ENCODE peak calls at places on chromosomes 5 and 9, in ten cellular contexts. A is ELR; K is brain microvascular endothelial cell; F is lung microvascular endothelial cell; W is psoas muscle; E is SK-MEL-5; U is GM03348; L is activated T-cell treated with anti-CD3 and anti-CD28 coated beads, Interleukin-2, amount 50 U/mL, for 4 hours; Y is H7; S is kidney tubule cell. N is an unnamed sample.

GRCh38 chr9:137088121-137088520 is 1.3 kb downstream of the MAN1B1 start:
- DNase-seq in A (no peak), K (no peak), F (no peak), W (no peak), E (no peak), U (no peak), L (no peak), Y (no peak), S (no peak), N (no peak)

GRCh38 chr5:175638305-175638704 is 19.6 kb upstream of the HRH2 start:
- DNase-seq in A (no peak), K (no peak), F (no peak), W (no peak), E (no peak), U (no peak), L (no peak), Y (peak), S (no peak), N (no peak)

GRCh38 chr9:73038613-73039012 is 85.8 kb upstream of the ALDH1A1 start:
- DNase-seq in A (no peak), K (no peak), F (no peak), W (peak), E (no peak), U (peak), L (no peak), Y (no peak), S (peak), N (no peak)

GRCh38 chr9:106481003-106481614 is 381.9 kb upstream of the ZNF462 start:
- DNase-seq in A (no peak), K (no peak), F (no peak), W (no peak), E (no peak), U (no peak), L (no peak), Y (no peak), S (no peak), N (no peak)

GRCh38 chr5:23208959-23209431 is 298.4 kb upstream of the PRDM9 start:
- DNase-seq in A (peak), K (peak), F (peak), W (no peak), E (peak), U (peak), L (no peak), Y (peak), S (peak), N (no peak)

GRCh38 chr5:67173959-67174358 is 22.6 kb downstream of the CD180 start:
- DNase-seq in A (peak), K (no peak), F (no peak), W (no peak), E (no peak), U (no peak), L (no peak), Y (no peak), S (peak), N (no peak)

GRCh38 chr5:129172561-129172960 is 78.0 kb downstream of the ISOC1 start:
- DNase-seq in A (peak), K (no peak), F (no peak), W (no peak), E (peak), U (peak), L (no peak), Y (no peak), S (peak), N (no peak)

GRCh38 chr9:21919377-21920362 is 74.5 kb downstream of the CDKN2A start:
- DNase-seq in A (peak), K (peak), F (peak), W (no peak), E (no peak), U (peak), L (no peak), Y (no peak), S (peak), N (no peak)

GRCh38 chr9:84677080-84677479 is 7.6 kb downstream of the NTRK2 start:
- DNase-seq in A (no peak), K (no peak), F (no peak), W (no peak), E (no peak), U (no peak), L (no peak), Y (no peak), S (peak), N (no peak)

GRCh38 chr9:106933470-106933869 is 70.5 kb downstream of the ZNF462 start:
- DNase-seq in A (no peak), K (no peak), F (no peak), W (no peak), E (no peak), U (no peak), L (no peak), Y (no peak), S (no peak), N (no peak)

GRCh38 chr5:139178948-139179347 is 19.2 kb downstream of the SIL1 start:
- DNase-seq in A (no peak), K (peak), F (peak), W (no peak), E (no peak), U (no peak), L (no peak), Y (peak), S (peak), N (peak)

GRCh38 chr5:87020099-87020934 is 247.4 kb upstream of the RASA1 start:
- DNase-seq in A (peak), K (no peak), F (peak), W (no peak), E (peak), U (peak), L (no peak), Y (no peak), S (peak), N (no peak)

GRCh38 chr5:135222771-135223170 is 176.3 kb downstream of the MACROH2A1 start:
- DNase-seq in A (no peak), K (no peak), F (no peak), W (no peak), E (no peak), U (no peak), L (no peak), Y (no peak), S (no peak), N (no peak)

GRCh38 chr9:127796899-127797370 is 5.7 kb upstream of the FPGS start:
- DNase-seq in A (peak), K (no peak), F (no peak), W (no peak), E (no peak), U (no peak), L (no peak), Y (no peak), S (peak), N (no peak)

GRCh38 chr5:170108266-170108785 is 2.6 kb downstream of the FOXI1 start:
- DNase-seq in A (no peak), K (no peak), F (no peak), W (no peak), E (no peak), U (no peak), L (no peak), Y (no peak), S (no peak), N (no peak)

GRCh38 chr9:23662320-23662719 is 163.7 kb downstream of the ELAVL2 start:
- DNase-seq in A (no peak), K (no peak), F (no peak), W (no peak), E (no peak), U (no peak), L (no peak), Y (no peak), S (peak), N (no peak)

GRCh38 chr5:68368686-68369359 is 153.3 kb downstream of the PIK3R1 start:
- DNase-seq in A (peak), K (no peak), F (peak), W (no peak), E (no peak), U (no peak), L (no peak), Y (no peak), S (peak), N (no peak)

GRCh38 chr9:100099722-100100042 is 639 bp downstream of the INVS start:
- DNase-seq in A (no peak), K (no peak), F (no peak), W (no peak), E (no peak), U (no peak), L (no peak), Y (no peak), S (no peak), N (peak)

GRCh38 chr5:73673161-73673591 is 47.2 kb downstream of the ARHGEF28 start:
- DNase-seq in A (peak), K (peak), F (peak), W (no peak), E (no peak), U (peak), L (no peak), Y (no peak), S (peak), N (no peak)

GRCh38 chr9:746661-747434 is 94.6 kb upstream of the DMRT1 start:
- DNase-seq in A (no peak), K (no peak), F (no peak), W (no peak), E (no peak), U (no peak), L (no peak), Y (no peak), S (no peak), N (no peak)

GRCh38 chr5:148998174-148998797 is 64.6 kb downstream of the SH3TC2 start:
- DNase-seq in A (peak), K (peak), F (peak), W (no peak), E (peak), U (peak), L (no peak), Y (peak), S (peak), N (no peak)

GRCh38 chr5:135141303-135142268 is 107.6 kb upstream of the PITX1 start:
- DNase-seq in A (peak), K (no peak), F (no peak), W (no peak), E (no peak), U (no peak), L (no peak), Y (no peak), S (peak), N (no peak)

GRCh38 chr9:19049872-19050636 is 827 bp downstream of the RRAGA start:
- DNase-seq in A (peak), K (peak), F (peak), W (no peak), E (no peak), U (peak), L (no peak), Y (no peak), S (peak), N (no peak)

GRCh38 chr5:95723632-95724369 is 7.3 kb upstream of the RHOBTB3 start:
- DNase-seq in A (no peak), K (peak), F (peak), W (no peak), E (no peak), U (peak), L (no peak), Y (no peak), S (no peak), N (no peak)

GRCh38 chr5:128491291-128491690 is 46.8 kb downstream of the FBN2 start:
- DNase-seq in A (no peak), K (peak), F (peak), W (no peak), E (peak), U (no peak), L (no peak), Y (no peak), S (no peak), N (no peak)

N was measured in mesothelial cell of epicardium.